ENCODE peak calls at places on chromosomes 16 and 17, in six cellular contexts. I is endothelial cell of umbilical vein, N is A549, Z is K562, S is HepG2, H is GM12878. G is an unnamed sample.
A peak's percentile ranks its signal among the peaks of the same experiment; 100 is the strongest.

GRCh38 chr17:17417718-17418151 is 59.1 kb upstream of the MED9 start:
- DNase-seq in H (no peak), Z (peak; percentile 66), N (no peak), I (no peak), S (peak; percentile 68), G (no peak)

GRCh38 chr17:32960815-32961214 is 30.8 kb upstream of the SPACA3 start:
- DNase-seq in H (no peak), Z (no peak), N (no peak), S (no peak), I (no peak), G (no peak)

GRCh38 chr16:85384831-85385462 is 228.2 kb upstream of the GSE1 start:
- DNase-seq in N (no peak), I (no peak), H (no peak), Z (no peak), S (no peak), G (no peak)

GRCh38 chr16:84175351-84176081 is 11.3 kb downstream of the TAF1C start:
- DNase-seq in S (peak; percentile 65), Z (peak; percentile 85), H (peak; percentile 19), I (peak; percentile 52), N (no peak), G (peak; percentile 77)

GRCh38 chr16:77335652-77336234 is 99.1 kb downstream of the ADAMTS18 start:
- DNase-seq in I (no peak), N (no peak), Z (no peak), S (no peak), H (no peak), G (no peak)

GRCh38 chr17:31807846-31808245 is 51.2 kb downstream of the COPRS start:
- DNase-seq in S (no peak), H (no peak), Z (no peak), I (no peak), N (no peak), G (no peak)

GRCh38 chr17:4958102-4958501 is 7.2 kb downstream of the ENO3 start:
- DNase-seq in S (no peak), Z (no peak), H (no peak), N (no peak), I (no peak), G (no peak)

GRCh38 chr17:73196500-73196899 is 3.6 kb downstream of the COG1 start:
- DNase-seq in I (peak; percentile 25), S (no peak), H (no peak), Z (no peak), N (peak; percentile 61), G (no peak)

GRCh38 chr16:66377327-66377723 is 10.8 kb downstream of the CDH5 start:
- DNase-seq in I (no peak), Z (no peak), S (no peak), N (no peak), H (no peak), G (no peak)

GRCh38 chr17:48582750-48583069 is 4.6 kb upstream of the HOXB4 start:
- DNase-seq in Z (no peak), I (no peak), S (no peak), N (no peak), H (no peak), G (no peak)

GRCh38 chr17:81804559-81805399 is 829 bp downstream of the GCGR start:
- DNase-seq in H (no peak), N (no peak), S (no peak), I (no peak), Z (no peak), G (no peak)

GRCh38 chr17:76376318-76377133 is 7.9 kb upstream of the SPHK1 start:
- DNase-seq in I (no peak), Z (no peak), N (no peak), H (no peak), S (peak; percentile 100), G (no peak)

GRCh38 chr17:37239690-37240344 is 136.0 kb upstream of the C17orf78 start:
- DNase-seq in H (no peak), I (peak; percentile 62), S (peak; percentile 8), Z (no peak), N (peak; percentile 21), G (peak; percentile 57)

GRCh38 chr17:28174352-28175046 is 132.0 kb downstream of the NLK start:
- DNase-seq in N (no peak), S (no peak), Z (no peak), H (peak; percentile 24), I (peak; percentile 29), G (peak; percentile 37)

GRCh38 chr17:4921320-4921719 is 10.8 kb upstream of the GP1BA start:
- DNase-seq in H (no peak), Z (no peak), N (no peak), I (no peak), S (no peak), G (no peak)

GRCh38 chr16:21626659-21627277 is 25.6 kb downstream of the IGSF6 start:
- DNase-seq in I (peak; percentile 68), Z (no peak), N (peak; percentile 46), H (no peak), S (peak; percentile 83), G (peak; percentile 96)

GRCh38 chr17:40857535-40857934 is 9.5 kb downstream of the KRT12 start:
- DNase-seq in H (no peak), N (no peak), I (no peak), Z (no peak), S (no peak), G (no peak)

GRCh38 chr17:48294989-48295892 is 134.8 kb downstream of the SKAP1 start:
- DNase-seq in H (peak; percentile 47), Z (no peak), I (peak; percentile 76), N (peak; percentile 35), S (no peak), G (peak; percentile 67)

GRCh38 chr17:70241071-70241470 is 71.7 kb downstream of the KCNJ2 start:
- DNase-seq in N (no peak), I (no peak), Z (no peak), H (no peak), S (no peak), G (no peak)

GRCh38 chr17:11238710-11239109 is 2.3 kb upstream of the SHISA6 start:
- DNase-seq in S (no peak), H (no peak), N (no peak), Z (no peak), I (no peak), G (peak; percentile 20)

GRCh38 chr17:42548070-42548837 is 4.5 kb upstream of the HSD17B1 start:
- DNase-seq in I (peak; percentile 52), H (no peak), Z (no peak), S (no peak), N (peak; percentile 90), G (no peak)

GRCh38 chr16:30004424-30004776 is 6.4 kb downstream of the DOC2A start:
- DNase-seq in I (no peak), Z (no peak), N (no peak), H (no peak), S (no peak), G (no peak)

GRCh38 chr16:84509032-84509950 is 4.8 kb upstream of the MEAK7 start:
- DNase-seq in S (no peak), N (no peak), Z (no peak), I (no peak), H (no peak), G (no peak)

DNA sequence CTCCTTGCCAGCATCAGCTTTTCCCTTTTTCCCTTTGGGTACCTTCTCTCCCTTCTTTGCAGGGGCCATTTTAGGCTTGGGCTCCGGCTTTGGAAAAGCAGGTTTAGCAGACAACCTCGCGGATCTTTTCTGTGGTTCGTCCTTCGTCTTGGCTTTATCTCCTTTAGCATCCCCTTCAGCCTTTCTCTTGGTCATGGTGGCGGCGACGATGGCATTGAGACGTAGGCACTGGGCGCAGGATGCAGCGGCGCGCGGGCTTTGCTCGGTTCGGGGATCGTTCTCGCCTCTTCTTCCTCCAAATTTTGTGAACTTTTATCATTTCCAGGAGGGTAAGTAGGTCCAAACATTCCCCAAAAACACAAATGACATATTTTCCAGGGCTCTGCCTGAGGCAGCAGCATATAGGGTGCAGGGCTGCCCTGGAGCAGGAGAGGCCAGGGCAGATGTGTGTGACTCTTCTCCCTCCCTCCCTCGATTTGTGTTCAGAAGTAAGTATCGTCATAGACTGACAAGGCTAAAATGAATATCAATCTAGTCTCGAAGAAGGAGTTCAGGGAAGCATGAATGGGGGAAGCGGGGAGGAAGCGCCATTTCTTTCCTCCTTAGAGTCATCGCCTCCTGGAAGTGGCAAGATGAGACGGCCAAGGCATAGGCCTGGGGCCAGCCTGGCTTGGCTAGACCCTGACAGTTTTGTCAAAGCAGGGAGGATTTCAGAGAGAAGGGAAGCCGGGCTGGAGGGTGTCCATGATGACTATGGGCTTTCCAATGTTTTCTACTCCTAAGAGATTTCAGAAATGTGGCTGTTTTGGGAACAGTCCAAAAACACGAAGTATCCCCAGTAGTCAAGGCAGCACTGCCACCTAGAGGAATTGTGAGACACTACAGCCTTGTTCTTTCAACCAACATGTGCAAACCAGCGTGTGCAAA is 13.2 kb downstream of the CHCT1 start:
- DNase-seq in Z (peak; percentile 73), S (peak; percentile 86), I (peak; percentile 75), H (peak; percentile 31), N (peak; percentile 85), G (peak; percentile 82)
- TF ChIP-seq MYC in Z (peak; percentile 62), S (no peak), I (no peak), H (no peak), N (peak; percentile 73), G (peak; percentile 82)

GRCh38 chr17:45311762-45312476 is 4.9 kb downstream of the MAP3K14 start:
- DNase-seq in S (peak; percentile 96), I (no peak), N (peak; percentile 59), Z (no peak), H (no peak), G (no peak)
- TF ChIP-seq MYC in S (peak; percentile 86), I (no peak), N (no peak), Z (no peak), H (no peak), G (no peak)

DNA sequence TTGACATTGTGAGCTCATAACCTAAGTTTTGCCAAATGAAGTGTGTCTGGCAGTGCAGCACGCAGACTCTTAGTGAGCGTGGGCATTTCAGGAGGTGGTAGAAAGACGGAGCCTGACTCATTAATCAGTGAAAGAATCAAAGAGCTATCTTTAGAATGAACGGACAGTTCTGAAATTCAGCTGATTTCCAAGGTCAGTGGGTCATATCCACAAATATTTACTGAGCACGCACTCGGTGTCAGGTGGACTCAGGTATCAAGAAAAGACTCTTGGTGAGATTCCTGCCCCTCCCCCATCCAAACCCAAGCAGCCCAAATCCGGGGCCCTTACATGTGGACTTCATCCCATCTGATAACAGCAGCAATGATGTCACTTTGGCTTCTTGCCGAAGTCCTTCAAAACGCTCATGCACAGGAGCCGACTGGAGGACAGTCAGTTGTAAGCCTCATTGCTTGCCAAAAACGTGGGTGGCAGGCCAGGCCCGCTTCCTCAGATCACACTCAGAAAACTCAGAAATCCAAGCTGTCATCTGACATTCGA is 185.8 kb downstream of the HS3ST3A1 start:
- DNase-seq in S (peak; percentile 84), Z (peak; percentile 16), H (no peak), I (no peak), N (no peak), G (no peak)
- TF ChIP-seq MYC in S (peak; percentile 86), Z (peak; percentile 38), H (no peak), I (no peak), N (no peak), G (no peak)

GRCh38 chr17:77884019-77884418 is 74.5 kb upstream of the TNRC6C start:
- DNase-seq in N (no peak), Z (no peak), H (no peak), S (no peak), I (no peak), G (no peak)
- TF ChIP-seq MYC in N (no peak), Z (no peak), H (no peak), S (no peak), I (no peak), G (no peak)

GRCh38 chr16:87926246-87927194 is 9.8 kb downstream of the CA5A start:
- DNase-seq in N (no peak), S (no peak), H (no peak), Z (no peak), I (no peak), G (peak; percentile 60)
- TF ChIP-seq MYC in N (no peak), S (no peak), H (no peak), Z (no peak), I (no peak), G (no peak)